ENCODE peak calls at places on chromosomes 13 and 19, in five cellular contexts. V is neuronal stem cell, N is IMR-90, P is mesendoderm, I is mesenchymal stem cell. A is an unnamed sample.

GRCh38 chr19:46787331-46788100 is 878 bp downstream of the SLC1A5 start:
- DNase-seq in V (peak; percentile 52), N (peak; percentile 63), P (peak; percentile 84), I (peak; percentile 79), A (peak; percentile 64)

GRCh38 chr13:25241007-25241406 is 46.3 kb downstream of the MTMR6 start:
- DNase-seq in V (no peak), N (no peak), P (no peak), I (no peak), A (no peak)

GRCh38 chr19:55495646-55496349 is 7.6 kb downstream of the SSC5D start:
- DNase-seq in V (no peak), N (no peak), P (peak; percentile 55), I (no peak), A (peak; percentile 58)

GRCh38 chr19:27740396-27740795 is 1472.6 kb downstream of the UQCRFS1 start:
- DNase-seq in V (no peak), N (no peak), P (no peak), I (no peak), A (no peak)

GRCh38 chr19:39257227-39257626 is 8.6 kb upstream of the IFNL4 start:
- DNase-seq in V (no peak), N (no peak), P (no peak), I (no peak), A (no peak)

GRCh38 chr13:41546372-41547252 is 89.3 kb downstream of the RGCC start:
- DNase-seq in V (no peak), N (peak; percentile 89), P (no peak), I (peak; percentile 92), A (no peak)

GRCh38 chr19:367963-368623 is 23.5 kb upstream of the MIER2 start:
- DNase-seq in V (no peak), N (no peak), P (no peak), I (no peak), A (no peak)

GRCh38 chr13:51726446-51727185 is 77.3 kb downstream of the DHRS12 start:
- DNase-seq in V (no peak), N (peak; percentile 90), P (no peak), I (peak; percentile 46), A (no peak)

GRCh38 chr19:13400296-13400695 is 106.0 kb downstream of the CACNA1A start:
- DNase-seq in V (no peak), N (no peak), P (no peak), I (no peak), A (no peak)

GRCh38 chr19:34431681-34432402 is 3.7 kb downstream of the UBA2 start:
- DNase-seq in V (no peak), N (peak; percentile 82), P (no peak), I (peak; percentile 52), A (no peak)

GRCh38 chr19:15159251-15159650 is 41.5 kb downstream of the NOTCH3 start:
- DNase-seq in V (no peak), N (peak; percentile 33), P (peak; percentile 74), I (peak; percentile 24), A (no peak)

GRCh38 chr13:105616313-105617075 is 919.0 kb downstream of the EFNB2 start:
- DNase-seq in V (no peak), N (peak; percentile 5), P (no peak), I (no peak), A (no peak)

GRCh38 chr19:48424694-48425219 is 21.0 kb upstream of the GRWD1 start:
- DNase-seq in V (no peak), N (peak; percentile 72), P (peak; percentile 86), I (peak; percentile 87), A (no peak)

GRCh38 chr13:70520275-70520674 is 412.0 kb upstream of the KLHL1 start:
- DNase-seq in V (no peak), N (no peak), P (no peak), I (peak; percentile 17), A (no peak)

GRCh38 chr13:106464076-106464475 is 71.4 kb downstream of the EFNB2 start:
- DNase-seq in V (no peak), N (no peak), P (no peak), I (peak; percentile 30), A (no peak)

GRCh38 chr19:42174188-42174587 is 41.9 kb upstream of the POU2F2 start:
- DNase-seq in V (no peak), N (no peak), P (no peak), I (no peak), A (no peak)

GRCh38 chr13:35479691-35480090 is 3.2 kb upstream of the MAB21L1 start:
- DNase-seq in V (no peak), N (no peak), P (no peak), I (no peak), A (no peak)

GRCh38 chr19:17118957-17119356 is 43.4 kb downstream of the MYO9B start:
- DNase-seq in V (no peak), N (no peak), P (no peak), I (no peak), A (no peak)

GRCh38 chr19:307793-308420 is 16.7 kb upstream of the PLPP2 start:
- DNase-seq in V (no peak), N (no peak), P (no peak), I (no peak), A (no peak)

GRCh38 chr19:42494321-42494720 is 34.0 kb downstream of the CEACAM1 start:
- DNase-seq in V (no peak), N (no peak), P (no peak), I (no peak), A (no peak)

GRCh38 chr13:75363371-75363770 is 118.6 kb downstream of the TBC1D4 start:
- DNase-seq in V (no peak), N (no peak), P (no peak), I (no peak), A (no peak)

GRCh38 chr13:47396915-47397314 is 500.1 kb upstream of the HTR2A start:
- DNase-seq in V (no peak), N (no peak), P (peak; percentile 14), I (no peak), A (no peak)

GRCh38 chr13:50361282-50361681 is 346.0 kb downstream of the KCNRG start:
- DNase-seq in V (no peak), N (no peak), P (no peak), I (no peak), A (no peak)

GRCh38 chr19:40216013-40216776 is 2.0 kb downstream of the TTC9B start:
- DNase-seq in V (no peak), N (no peak), P (no peak), I (no peak), A (no peak)

GRCh38 chr13:42561752-42562467 is 12.0 kb upstream of the TNFSF11 start:
- DNase-seq in V (no peak), N (no peak), P (no peak), I (peak; percentile 43), A (no peak)

GRCh38 chr19:40691421-40692211 is 1.2 kb upstream of the NUMBL start:
- DNase-seq in V (no peak), N (no peak), P (peak; percentile 59), I (peak; percentile 9), A (no peak)

GRCh38 chr13:21846605-21847004 is 175.7 kb downstream of the FGF9 start:
- DNase-seq in V (no peak), N (no peak), P (no peak), I (no peak), A (no peak)

GRCh38 chr13:43285891-43286602 is 262.7 kb downstream of the DNAJC15 start:
- DNase-seq in V (no peak), N (peak; percentile 68), P (no peak), I (no peak), A (no peak)

GRCh38 chr19:10105241-10106099 is 692 bp upstream of the PPAN start:
- DNase-seq in V (no peak), N (no peak), P (no peak), I (no peak), A (no peak)

DNA sequence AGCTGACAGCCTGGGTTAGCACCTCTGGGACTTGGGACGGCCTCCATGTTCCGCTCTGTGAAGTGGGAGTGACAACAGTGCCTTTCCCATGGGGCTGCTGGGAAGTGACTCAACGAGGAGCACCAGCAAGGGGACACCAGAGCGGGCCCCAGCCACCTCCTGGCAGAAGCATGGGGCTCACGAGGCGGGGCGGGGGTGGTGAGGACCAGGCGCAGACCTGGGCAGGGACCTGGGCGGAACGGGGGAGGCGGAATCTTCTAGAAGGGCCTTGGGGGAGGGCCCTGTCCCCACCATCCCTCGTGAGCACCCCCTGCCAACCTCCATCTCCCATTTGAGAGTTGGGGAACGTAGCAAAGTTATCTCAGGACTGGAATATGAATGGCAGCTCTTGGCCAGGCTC is 37.9 kb downstream of the KDM4B start:
- DNase-seq in V (no peak), N (no peak), P (no peak), I (no peak), A (no peak)
- H3K4ac ChIP-seq in V (no peak overlapping the region), N (no peak overlapping the region), P (no peak overlapping the region), I (no peak overlapping the region), A (no peak overlapping the region)

GRCh38 chr19:18833141-18833476 is 1.4 kb downstream of the UPF1 start:
- DNase-seq in V (no peak), N (no peak), P (no peak), I (peak; percentile 34), A (no peak)

GRCh38 chr19:18833849-18834643 is 2.3 kb downstream of the UPF1 start:
- DNase-seq in V (no peak), N (no peak), P (no peak), I (peak; percentile 21), A (no peak)

GRCh38 chr19:18832331-18833140 is 777 bp downstream of the UPF1 start:
- DNase-seq in V (peak; percentile 30), N (no peak), P (peak; percentile 78), I (peak; percentile 51), A (peak; percentile 67)

GRCh38 chr19:18831524-18832330 is at the start of gene UPF1:
- DNase-seq in V (peak; percentile 93), N (peak; percentile 88), P (peak; percentile 95), I (peak; percentile 90), A (peak; percentile 70)

GRCh38 chr19:18834644-18834984 is 2.9 kb downstream of the UPF1 start:
- DNase-seq in V (no peak), N (no peak), P (no peak), I (no peak), A (no peak)
- H3K4ac ChIP-seq in V (no peak overlapping the region), N (no peak overlapping the region), P (no peak overlapping the region), I (no peak overlapping the region), A (no peak overlapping the region)

DNA sequence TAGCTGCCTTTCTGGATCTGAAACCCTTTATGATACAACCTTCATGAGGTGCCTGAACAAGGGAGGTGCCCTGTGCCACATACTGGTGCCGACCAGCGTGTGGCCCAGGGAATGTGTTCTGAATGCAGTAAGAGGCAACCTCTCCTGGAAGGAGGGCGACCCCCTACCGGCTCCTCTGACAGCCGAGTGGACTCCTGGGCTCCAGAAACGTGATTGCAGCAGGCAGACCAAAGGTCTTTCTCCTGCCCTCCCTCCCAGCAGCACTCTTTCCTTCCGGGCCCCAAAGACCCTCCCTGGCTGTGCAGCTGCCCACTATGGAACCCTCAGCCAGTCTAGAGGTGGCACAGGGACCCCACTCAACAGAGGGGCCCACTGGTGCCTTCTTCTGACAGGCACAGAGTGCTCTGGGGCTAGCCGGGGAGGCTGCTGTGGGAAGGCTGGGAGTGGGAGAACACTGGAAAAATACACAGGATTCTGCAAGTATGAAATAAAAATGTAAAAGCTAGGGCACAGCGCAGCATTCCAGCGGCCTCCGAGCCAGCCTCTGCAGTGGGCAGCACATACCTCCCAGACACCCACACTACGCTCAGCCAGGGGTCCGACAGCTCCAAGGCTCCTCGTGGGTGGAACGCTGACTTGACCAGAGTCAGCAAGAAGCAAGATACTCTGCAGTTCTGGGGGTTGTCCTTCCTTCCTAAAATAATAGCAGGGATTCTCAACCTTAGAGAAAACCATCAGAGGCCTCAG is 14.9 kb downstream of the SH3GL1 start:
- DNase-seq in V (no peak), N (no peak), P (no peak), I (no peak), A (no peak)
- H3K4ac ChIP-seq in V (peak overlapping the region; percentile 61), N (peak overlapping the region; percentile 62), P (no peak overlapping the region), I (no peak overlapping the region), A (no peak overlapping the region)

GRCh38 chr19:52722062-52723005 is 12.5 kb downstream of the ZNF611 start:
- DNase-seq in V (no peak), N (peak; percentile 93), P (no peak), I (peak; percentile 88), A (no peak)

GRCh38 chr19:52724701-52725514 is 9.9 kb downstream of the ZNF611 start:
- DNase-seq in V (no peak), N (no peak), P (no peak), I (peak; percentile 11), A (no peak)

GRCh38 chr19:52725528-52725961 is 9.3 kb downstream of the ZNF611 start:
- DNase-seq in V (no peak), N (no peak), P (no peak), I (no peak), A (no peak)
- H3K4ac ChIP-seq in V (no peak overlapping the region), N (no peak overlapping the region), P (no peak overlapping the region), I (no peak overlapping the region), A (no peak overlapping the region)

A was measured in H1.